ENCODE peak calls at places on chromosome 3, in nine cellular contexts. Y is neural crest cell, G is AG04449, O is upper lobe of right lung, Q is breast epithelium, P is GM10248, F is endothelial cell, N is AG04450, I is vagina. S is an unnamed sample.

GRCh38 chr3:181739628-181740027 is 27.9 kb downstream of the SOX2 start:
- DNase-seq in Q (no peak), O (no peak), G (no peak), I (no peak), Y (no peak), F (no peak), N (no peak), P (no peak), S (no peak)

GRCh38 chr3:178100881-178101280 is 435.4 kb upstream of the KCNMB2 start:
- DNase-seq in P (no peak), G (no peak), Y (no peak), O (no peak), F (no peak), I (no peak), N (no peak), Q (no peak), S (no peak)

GRCh38 chr3:62167566-62168262 is 205.6 kb downstream of the FEZF2 start:
- DNase-seq in N (no peak), G (no peak), P (no peak), I (no peak), Y (no peak), O (no peak), F (no peak), Q (no peak), S (no peak)

GRCh38 chr3:161372321-161373260 is 1.3 kb upstream of the SPTSSB start:
- DNase-seq in N (no peak), I (no peak), Y (peak), P (peak), F (peak), G (no peak), Q (no peak), O (peak), S (peak)

GRCh38 chr3:140449591-140450256 is 228.1 kb upstream of the TRIM42 start:
- DNase-seq in G (no peak), P (no peak), Y (no peak), F (no peak), N (no peak), Q (no peak), O (no peak), I (no peak), S (no peak)

GRCh38 chr3:25689226-25689625 is 24.5 kb upstream of the TOP2B start:
- DNase-seq in F (peak), G (no peak), N (no peak), O (no peak), Y (no peak), P (no peak), I (no peak), Q (no peak), S (no peak)

GRCh38 chr3:8658326-8659212 is 14.0 kb upstream of the SSUH2 start:
- DNase-seq in Y (no peak), G (no peak), F (no peak), I (no peak), Q (peak), O (peak), N (no peak), P (peak), S (peak)

GRCh38 chr3:132730891-132731580 is 8.8 kb upstream of the NPHP3 start:
- DNase-seq in Y (no peak), P (no peak), N (no peak), O (no peak), F (peak), I (no peak), Q (no peak), G (no peak), S (no peak)

GRCh38 chr3:133476971-133477375 is 77.1 kb downstream of the BFSP2 start:
- DNase-seq in N (no peak), Q (no peak), F (no peak), O (no peak), Y (no peak), G (no peak), I (no peak), P (no peak), S (peak)

GRCh38 chr3:129474986-129475804 is 35.2 kb downstream of the IFT122 start:
- DNase-seq in F (no peak), Q (no peak), Y (no peak), I (no peak), N (no peak), P (no peak), G (no peak), O (no peak), S (no peak)

GRCh38 chr3:188941103-188941502 is 230.7 kb upstream of the TPRG1 start:
- DNase-seq in N (no peak), Y (no peak), G (no peak), O (no peak), I (no peak), Q (no peak), P (no peak), F (no peak), S (no peak)

GRCh38 chr3:177362646-177363045 is 165.4 kb upstream of the TBL1XR1 start:
- DNase-seq in N (no peak), I (no peak), F (no peak), P (no peak), Y (no peak), G (no peak), Q (no peak), O (no peak), S (no peak)

GRCh38 chr3:8319935-8320634 is 181.5 kb upstream of the LMCD1 start:
- DNase-seq in O (no peak), P (no peak), Q (no peak), I (no peak), F (no peak), Y (no peak), G (peak), N (peak), S (no peak)

DNA sequence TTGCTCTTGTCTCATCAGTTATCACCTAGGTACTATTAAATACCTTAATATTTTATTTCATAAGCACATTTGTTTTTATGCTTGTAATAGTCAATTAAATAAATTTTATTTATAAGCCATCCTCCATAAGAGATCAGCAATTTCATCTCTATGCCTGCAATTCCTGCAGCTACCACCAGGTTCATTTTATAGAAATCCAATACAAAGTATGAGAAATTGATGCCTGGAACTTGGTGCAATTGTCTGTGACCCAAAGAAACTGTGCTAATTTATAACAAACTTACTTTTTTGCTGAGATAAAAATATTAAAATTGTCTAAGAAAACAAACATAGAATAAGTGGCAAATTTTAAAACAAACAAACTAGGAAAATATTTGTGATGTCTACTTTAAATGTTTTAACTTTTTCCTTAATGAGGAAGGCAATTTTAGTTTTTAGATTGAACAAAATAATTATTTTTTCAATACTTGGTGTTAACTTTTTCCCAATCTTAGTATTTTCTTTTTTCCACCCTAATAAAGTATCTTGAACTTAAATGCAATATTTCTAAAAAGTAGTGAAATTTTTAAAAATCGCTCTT is 1026.6 kb downstream of the ROBO1 start:
- DNase-seq in N (no peak), F (no peak), G (no peak), Q (no peak), P (no peak), I (no peak), Y (no peak), O (no peak), S (no peak)
- TF ChIP-seq CTCF in N (peak), F (peak), G (no peak), Q (no peak), P (no peak), I (no peak), Y (peak), O (peak), S (peak)

DNA sequence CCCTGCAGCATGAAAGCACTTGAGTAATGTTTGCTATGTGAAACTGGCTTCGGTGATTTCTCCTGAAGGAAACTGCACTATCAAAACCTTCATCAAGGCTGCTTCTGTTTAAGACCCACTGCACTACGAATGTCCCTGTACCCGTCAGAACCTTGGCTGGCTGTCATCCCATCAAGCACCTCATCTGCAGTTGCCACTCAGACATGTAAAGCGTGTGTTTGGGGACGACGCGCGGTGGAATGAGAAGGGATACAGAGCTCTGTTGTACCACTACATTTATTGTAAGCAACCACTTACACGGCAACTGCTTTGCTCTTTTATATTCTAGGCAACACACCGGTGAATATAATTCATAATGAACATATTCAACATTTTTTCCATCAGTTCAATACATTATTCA is 147.6 kb downstream of the TIGIT start:
- DNase-seq in F (no peak), P (no peak), N (no peak), Q (no peak), Y (no peak), G (no peak), I (no peak), O (no peak), S (no peak)
- TF ChIP-seq CTCF in F (no peak), P (no peak), N (no peak), Q (no peak), Y (no peak), G (no peak), I (no peak), O (no peak), S (no peak)

GRCh38 chr3:17006143-17006839 is 121.5 kb downstream of the PLCL2 start:
- DNase-seq in Q (no peak), I (no peak), O (no peak), G (no peak), N (no peak), Y (no peak), P (no peak), F (no peak), S (no peak)
- TF ChIP-seq CTCF in Q (no peak), I (no peak), O (no peak), G (no peak), N (no peak), Y (no peak), P (no peak), F (no peak), S (no peak)

DNA sequence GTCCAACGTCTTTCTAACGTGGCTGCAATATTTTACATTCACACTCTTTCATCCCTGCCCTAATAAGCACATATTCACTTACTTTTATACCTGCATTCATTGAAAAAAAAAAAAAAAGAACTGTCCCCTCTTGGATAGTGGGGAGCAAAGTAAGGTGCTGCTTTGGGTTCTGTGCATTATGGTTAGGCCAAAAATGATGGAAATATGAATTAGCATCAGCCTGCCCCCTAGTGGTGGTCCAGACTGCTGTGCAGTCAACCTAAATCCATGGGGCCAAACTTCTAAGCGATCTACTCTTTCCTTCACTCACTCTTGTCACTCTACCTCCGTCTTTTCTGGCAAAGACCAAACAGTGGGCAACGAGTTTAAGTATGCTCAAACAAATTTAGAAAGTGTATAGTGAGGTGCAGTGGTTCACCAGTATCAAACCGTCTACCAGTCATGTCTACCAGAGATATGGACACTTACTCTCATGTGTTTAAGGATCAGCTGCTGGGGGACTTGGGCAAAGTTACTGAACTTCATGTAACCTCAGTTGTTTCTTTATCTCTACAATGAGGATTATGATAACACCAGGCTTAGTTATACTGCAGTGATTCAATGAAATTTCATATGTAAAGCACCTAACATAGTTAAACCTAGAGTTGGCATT is 61.5 kb upstream of the GRM7 start:
- DNase-seq in G (no peak), N (no peak), Y (peak), F (peak), Q (no peak), P (peak), I (no peak), O (no peak), S (peak)
- TF ChIP-seq CTCF in G (peak), N (peak), Y (peak), F (peak), Q (peak), P (peak), I (peak), O (peak), S (peak)

GRCh38 chr3:58175429-58176184 is 35.2 kb downstream of the DNASE1L3 start:
- DNase-seq in I (no peak), P (no peak), Q (no peak), Y (no peak), F (no peak), O (no peak), G (no peak), N (no peak), S (no peak)

GRCh38 chr3:58173029-58173669 is 37.6 kb downstream of the DNASE1L3 start:
- DNase-seq in Q (no peak), I (no peak), P (no peak), Y (no peak), N (no peak), F (no peak), G (no peak), O (no peak), S (no peak)

GRCh38 chr3:58176185-58176530 is 34.6 kb downstream of the DNASE1L3 start:
- DNase-seq in Y (no peak), P (no peak), N (no peak), O (no peak), Q (no peak), F (no peak), I (no peak), G (no peak), S (no peak)

GRCh38 chr3:58175098-58175428 is 35.7 kb downstream of the DNASE1L3 start:
- DNase-seq in F (no peak), Y (no peak), N (no peak), Q (no peak), G (no peak), I (no peak), O (no peak), P (no peak), S (no peak)

DNA sequence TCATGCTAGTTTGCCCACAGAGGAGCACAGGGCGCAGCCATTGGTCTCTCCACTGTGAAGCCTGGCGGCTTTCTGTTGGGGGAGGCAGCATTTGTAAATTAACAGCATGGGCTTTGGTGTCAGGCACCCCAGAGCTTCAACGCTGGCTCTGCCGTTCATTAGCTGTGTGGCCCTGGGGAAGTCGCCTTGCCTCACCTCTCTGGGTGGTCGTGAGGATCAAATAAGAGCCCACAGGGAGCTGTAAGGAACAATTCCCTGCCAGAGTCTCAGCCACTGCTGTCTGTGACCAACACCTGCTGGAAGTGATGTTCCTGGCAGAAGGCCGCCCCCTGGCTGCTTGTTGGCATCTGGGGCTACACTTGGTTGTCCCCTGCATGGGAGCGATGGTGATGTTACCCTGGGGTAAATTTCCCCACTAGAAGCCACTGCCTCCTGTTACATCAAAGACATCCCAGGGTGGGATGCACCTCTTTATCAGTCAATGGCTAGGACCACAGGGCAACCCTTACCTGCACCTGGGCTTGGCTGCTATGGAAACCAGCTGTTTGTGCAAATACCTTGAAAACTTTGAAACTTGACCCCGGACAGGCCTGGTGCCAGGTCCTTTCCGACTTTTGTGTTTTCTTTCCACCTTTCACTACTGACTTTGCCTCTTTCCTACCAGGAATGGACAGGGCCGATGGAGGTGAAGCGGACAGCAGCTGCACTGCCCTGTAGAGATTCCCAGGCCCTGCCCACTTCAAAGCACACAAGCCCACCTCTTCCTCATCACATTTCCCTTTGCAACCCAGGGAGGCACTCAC is 36.9 kb downstream of the DNASE1L3 start:
- DNase-seq in G (no peak), Y (no peak), O (no peak), Q (peak), N (no peak), P (peak), F (peak), I (no peak), S (no peak)
- TF ChIP-seq CTCF in G (peak), Y (peak), O (peak), Q (no peak), N (peak), P (peak), F (no peak), I (peak), S (no peak)

DNA sequence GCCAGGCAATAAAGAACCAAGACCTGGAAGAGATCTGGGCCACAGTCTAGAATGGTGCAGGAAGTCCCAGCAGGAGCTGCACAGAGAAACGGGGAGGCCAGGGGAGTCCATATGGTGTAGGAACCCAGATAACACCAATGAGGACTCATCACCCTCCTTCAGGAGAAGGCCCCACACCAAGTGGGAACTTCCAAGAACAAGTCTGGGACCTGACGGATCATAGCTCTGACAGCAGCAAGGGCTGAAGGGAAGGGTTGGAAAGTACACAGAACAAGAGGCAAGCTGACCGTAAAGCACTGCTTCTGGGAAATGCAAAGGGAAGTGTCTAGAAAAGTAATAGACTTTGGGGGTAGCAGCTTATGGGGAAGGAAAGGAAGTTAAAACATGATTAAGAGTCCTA is 34.5 kb downstream of the ANO10 start:
- DNase-seq in F (no peak), N (no peak), P (no peak), Y (no peak), G (no peak), I (no peak), Q (no peak), O (no peak), S (no peak)
- TF ChIP-seq CTCF in F (no peak), N (no peak), P (no peak), Y (no peak), G (no peak), I (no peak), Q (no peak), O (no peak), S (no peak)

GRCh38 chr3:54841461-54841860 is 86.4 kb downstream of the LRTM1 start:
- DNase-seq in P (no peak), I (no peak), G (no peak), Y (no peak), Q (no peak), F (no peak), O (no peak), N (no peak), S (no peak)

GRCh38 chr3:54836876-54837275 is 91.0 kb downstream of the LRTM1 start:
- DNase-seq in F (no peak), N (no peak), G (no peak), O (no peak), I (no peak), Q (no peak), Y (no peak), P (no peak), S (no peak)

GRCh38 chr3:54835701-54836100 is 92.2 kb downstream of the LRTM1 start:
- DNase-seq in N (no peak), I (no peak), F (no peak), G (no peak), P (no peak), Y (no peak), O (no peak), Q (no peak), S (no peak)

GRCh38 chr3:54843352-54843751 is 84.5 kb downstream of the LRTM1 start:
- DNase-seq in F (no peak), Q (no peak), O (no peak), G (no peak), Y (no peak), I (no peak), N (no peak), P (no peak), S (no peak)

GRCh38 chr3:54837964-54838363 is 89.9 kb downstream of the LRTM1 start:
- DNase-seq in I (no peak), G (no peak), P (no peak), Y (no peak), Q (no peak), N (no peak), O (no peak), F (no peak), S (no peak)
- TF ChIP-seq CTCF in I (no peak), G (peak), P (no peak), Y (peak), Q (no peak), N (peak), O (no peak), F (no peak), S (no peak)

DNA sequence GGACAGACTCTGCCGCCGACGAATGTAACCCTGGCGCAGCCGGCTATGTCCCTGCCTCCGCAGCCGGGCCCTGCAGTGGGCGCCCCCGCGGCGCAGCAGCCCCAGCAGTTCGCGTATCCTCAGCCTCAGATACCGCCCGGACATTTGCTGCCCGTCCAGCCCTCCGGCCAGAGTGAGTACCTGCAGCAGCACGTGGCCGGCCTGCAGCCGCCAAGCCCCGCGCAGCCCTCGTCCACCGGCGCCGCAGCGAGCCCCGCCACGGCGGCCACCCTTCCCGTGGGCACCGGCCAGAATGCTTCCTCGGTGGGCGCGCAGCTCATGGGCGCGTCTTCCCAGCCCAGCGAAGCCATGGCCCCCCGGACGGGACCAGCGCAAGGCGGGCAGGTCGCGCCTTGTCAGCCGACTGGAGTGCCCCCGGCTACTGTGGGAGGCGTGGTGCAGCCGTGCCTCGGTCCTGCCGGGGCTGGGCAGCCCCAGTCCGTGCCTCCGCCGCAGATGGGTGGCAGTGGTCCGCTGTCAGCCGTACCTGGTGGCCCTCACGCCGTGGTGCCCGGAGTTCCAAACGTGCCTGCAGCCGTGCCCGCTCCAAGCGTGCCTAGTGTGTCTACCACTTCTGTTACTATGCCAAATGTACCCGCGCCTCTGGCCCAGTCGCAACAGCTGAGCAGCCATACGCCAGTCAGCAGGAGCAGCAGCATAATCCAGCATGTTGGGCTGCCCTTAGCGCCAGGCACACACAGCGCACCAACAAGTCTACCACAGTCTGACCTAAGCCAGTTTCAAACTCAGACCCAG is 2.4 kb downstream of the TSC22D2 start:
- DNase-seq in F (peak), Q (peak), I (no peak), P (peak), O (peak), G (no peak), N (no peak), Y (peak), S (peak)
- TF ChIP-seq CTCF in F (peak), Q (no peak), I (no peak), P (no peak), O (no peak), G (no peak), N (no peak), Y (no peak), S (no peak)

S was measured in mesothelial cell of epicardium.